ENCODE peak calls at places on chromosomes 6 and 20, in six cellular contexts. I, D, L, Z, A and B are unnamed samples.

GRCh38 chr20:37413023-37413334 is 67.0 kb downstream of the SRC start:
- DNase-seq in I (no peak), D (no peak), L (no peak), Z (no peak), A (no peak), B (no peak)

GRCh38 chr20:57514273-57514751 is 10.6 kb downstream of the CTCFL start:
- DNase-seq in I (peak), D (no peak), L (peak), Z (peak), A (peak), B (no peak)

GRCh38 chr20:1876217-1876921 is 18.8 kb upstream of the SIRPA start:
- DNase-seq in I (no peak), D (no peak), L (no peak), Z (no peak), A (no peak), B (no peak)

GRCh38 chr6:56026461-56027180 is 151.2 kb upstream of the BMP5 start:
- DNase-seq in I (no peak), D (no peak), L (no peak), Z (no peak), A (no peak), B (no peak)

GRCh38 chr6:50608421-50608820 is 104.9 kb upstream of the TFAP2D start:
- DNase-seq in I (no peak), D (no peak), L (no peak), Z (no peak), A (no peak), B (no peak)

GRCh38 chr20:56637576-56637975 is 8.5 kb downstream of the TFAP2C start:
- DNase-seq in I (no peak), D (no peak), L (no peak), Z (no peak), A (no peak), B (no peak)

GRCh38 chr20:31918471-31919105 is 33.3 kb downstream of the PDRG1 start:
- DNase-seq in I (no peak), D (no peak), L (no peak), Z (no peak), A (no peak), B (no peak)

GRCh38 chr6:136747538-136747937 is 44.7 kb downstream of the MAP3K5 start:
- DNase-seq in I (no peak), D (no peak), L (no peak), Z (no peak), A (no peak), B (no peak)

GRCh38 chr20:14860410-14860814 is 523.0 kb upstream of the FLRT3 start:
- DNase-seq in I (no peak), D (no peak), L (no peak), Z (no peak), A (no peak), B (no peak)

GRCh38 chr20:59151820-59152219 is 11.8 kb upstream of the ZNF831 start:
- DNase-seq in I (no peak), D (no peak), L (no peak), Z (no peak), A (no peak), B (no peak)

GRCh38 chr6:111971181-111971829 is 82.6 kb upstream of the CCN6 start:
- DNase-seq in I (peak), D (no peak), L (no peak), Z (no peak), A (no peak), B (no peak)

GRCh38 chr6:72651191-72651590 is 29.3 kb downstream of the KCNQ5 start:
- DNase-seq in I (no peak), D (no peak), L (no peak), Z (no peak), A (no peak), B (no peak)

GRCh38 chr6:8070718-8071117 is 6.5 kb upstream of the BLOC1S5 start:
- DNase-seq in I (no peak), D (no peak), L (no peak), Z (no peak), A (no peak), B (no peak)

GRCh38 chr6:129635396-129636164 is 74.4 kb downstream of the ARHGAP18 start:
- DNase-seq in I (no peak), D (no peak), L (no peak), Z (no peak), A (peak), B (no peak)

GRCh38 chr6:74749211-74750142 is 456.4 kb downstream of the COL12A1 start:
- DNase-seq in I (no peak), D (no peak), L (no peak), Z (no peak), A (no peak), B (peak)

GRCh38 chr6:130624046-130624445 is 203.2 kb upstream of the SMLR1 start:
- DNase-seq in I (no peak), D (no peak), L (no peak), Z (no peak), A (no peak), B (no peak)

GRCh38 chr20:47465335-47466090 is 36.2 kb upstream of the NCOA3 start:
- DNase-seq in I (peak), D (no peak), L (no peak), Z (no peak), A (no peak), B (peak)

GRCh38 chr6:169752074-169752623 is 727 bp downstream of the ERMARD start:
- DNase-seq in I (peak), D (no peak), L (no peak), Z (no peak), A (no peak), B (no peak)

GRCh38 chr20:9808166-9808565 is 30.7 kb downstream of the PAK5 start:
- DNase-seq in I (no peak), D (no peak), L (no peak), Z (no peak), A (no peak), B (no peak)

GRCh38 chr6:75296811-75297779 is 12.5 kb upstream of the TMEM30A start:
- DNase-seq in I (no peak), D (no peak), L (no peak), Z (no peak), A (no peak), B (no peak)

GRCh38 chr20:5608104-5608447 is 142.1 kb upstream of the SHLD1 start:
- DNase-seq in I (no peak), D (no peak), L (no peak), Z (no peak), A (no peak), B (no peak)

GRCh38 chr20:5606347-5606746 is 143.9 kb upstream of the SHLD1 start:
- DNase-seq in I (no peak), D (no peak), L (no peak), Z (no peak), A (no peak), B (no peak)

GRCh38 chr20:5612476-5613291 is 137.5 kb upstream of the SHLD1 start:
- DNase-seq in I (no peak), D (no peak), L (no peak), Z (no peak), A (no peak), B (no peak)

GRCh38 chr20:5614506-5614905 is 135.7 kb upstream of the SHLD1 start:
- DNase-seq in I (no peak), D (no peak), L (no peak), Z (no peak), A (no peak), B (no peak)

GRCh38 chr20:5608448-5609161 is 141.6 kb upstream of the SHLD1 start:
- DNase-seq in I (no peak), D (no peak), L (no peak), Z (no peak), A (no peak), B (no peak)
- H3K4me3 ChIP-seq in I (no peak), D (peak), L (no peak), Z (peak), A (peak), B (peak)

GRCh38 chr20:19936801-19937583 is 80.2 kb upstream of the NAA20 start:
- DNase-seq in I (no peak), D (peak), L (peak), Z (no peak), A (peak), B (peak)
- TF ChIP-seq POLR2A in I (no peak), D (no peak), L (no peak), Z (no peak), A (no peak), B (no peak)

DNA sequence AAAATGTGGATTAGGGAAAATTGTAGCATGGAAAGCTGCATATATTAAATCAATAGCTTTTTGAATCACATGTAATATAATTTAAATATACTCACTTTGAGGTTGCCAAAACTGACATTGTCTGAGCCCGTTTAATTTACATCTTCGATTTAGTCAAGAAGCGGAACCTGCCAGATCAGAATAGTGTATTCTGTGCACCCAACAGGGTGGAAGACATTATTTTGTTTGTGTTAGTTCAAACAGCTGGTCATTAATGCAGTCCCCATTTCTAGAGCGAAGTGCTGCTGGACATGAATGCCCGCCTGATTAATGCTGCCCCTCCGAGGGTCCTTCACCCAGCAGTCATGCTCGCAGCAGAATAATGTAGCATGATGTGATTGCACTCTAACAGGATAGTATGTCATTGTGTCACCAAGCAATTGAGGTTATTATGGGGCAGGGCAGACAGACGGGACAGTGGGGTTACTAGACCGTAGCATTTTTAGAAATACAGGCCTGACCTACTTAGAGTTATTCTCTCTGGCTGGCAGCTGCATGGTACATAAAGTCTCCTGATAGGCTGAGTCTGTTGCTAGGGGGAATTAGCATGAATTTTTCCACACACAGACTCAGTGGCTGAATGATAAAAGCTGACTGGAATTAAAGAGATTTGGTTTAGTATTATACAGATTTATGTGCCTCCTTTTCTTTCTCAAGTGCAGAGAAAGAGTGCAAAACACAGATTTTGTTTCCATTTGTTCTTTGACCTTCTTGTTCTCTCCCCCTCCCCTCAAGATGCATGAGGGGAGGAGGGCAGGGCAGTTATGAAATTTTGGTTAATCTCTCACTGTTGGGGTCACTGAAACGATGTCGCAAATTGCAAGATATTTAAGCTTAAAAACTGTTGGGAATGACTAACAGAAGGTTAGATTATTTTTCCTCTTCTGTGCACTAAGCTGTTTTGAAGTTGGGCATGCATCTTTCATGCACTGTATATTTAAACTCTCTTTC is 147.0 kb downstream of the PRL start:
- DNase-seq in I (no peak), D (no peak), L (peak), Z (no peak), A (peak), B (no peak)
- H3K27ac ChIP-seq in I (no peak), D (no peak), L (peak), Z (peak), A (no peak), B (no peak)

GRCh38 chr20:50138120-50138478 is 15.4 kb downstream of the PEDS1 start:
- DNase-seq in I (peak), D (no peak), L (peak), Z (no peak), A (no peak), B (no peak)

GRCh38 chr20:50133474-50134217 is 19.9 kb downstream of the PEDS1 start:
- DNase-seq in I (peak), D (no peak), L (peak), Z (no peak), A (no peak), B (no peak)

GRCh38 chr20:50138479-50139393 is 14.8 kb downstream of the PEDS1 start:
- DNase-seq in I (peak), D (no peak), L (peak), Z (no peak), A (no peak), B (no peak)

GRCh38 chr20:50140339-50140859 is 13.1 kb downstream of the PEDS1 start:
- DNase-seq in I (no peak), D (no peak), L (no peak), Z (no peak), A (no peak), B (no peak)

DNA sequence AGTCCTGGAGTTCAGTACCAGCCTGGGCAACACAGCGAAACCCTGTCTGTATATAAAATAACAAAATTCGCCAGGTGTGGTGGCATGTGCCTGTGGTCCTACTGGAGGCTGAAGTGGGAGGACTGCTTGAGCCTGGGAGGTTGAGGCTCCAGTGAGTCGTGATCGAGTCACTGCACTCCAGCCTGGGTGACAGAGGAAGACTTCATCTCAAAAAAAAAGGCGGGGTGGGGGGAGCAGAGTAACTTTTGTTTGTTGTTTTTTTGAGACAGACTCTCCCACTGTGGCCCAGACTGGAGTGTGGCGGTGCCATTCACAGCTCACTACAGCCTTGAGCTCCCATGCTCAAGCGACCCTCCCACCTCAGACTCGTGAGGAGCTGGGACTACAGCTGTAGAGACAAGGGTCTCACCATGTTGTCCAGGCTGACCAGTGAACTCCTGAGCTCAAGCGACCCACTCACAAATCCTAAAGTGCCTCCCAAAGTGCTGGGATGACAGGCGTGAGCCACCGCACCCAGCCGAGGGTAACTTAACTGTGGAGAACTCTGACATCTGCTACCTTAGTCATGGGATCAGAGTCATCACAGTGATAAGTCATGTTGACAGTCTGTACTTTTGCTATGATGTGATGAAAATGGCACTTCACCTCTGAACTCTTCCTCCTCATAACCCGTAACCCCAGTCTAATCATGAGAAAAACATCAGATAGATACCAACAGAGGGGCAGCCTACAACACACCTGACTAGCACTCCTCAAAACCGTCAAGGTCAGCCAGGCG is 16.5 kb downstream of the PEDS1 start:
- DNase-seq in I (no peak), D (no peak), L (no peak), Z (no peak), A (no peak), B (no peak)
- H3K4me3 ChIP-seq in I (no peak), D (no peak), L (no peak), Z (no peak), A (no peak), B (no peak)

DNA sequence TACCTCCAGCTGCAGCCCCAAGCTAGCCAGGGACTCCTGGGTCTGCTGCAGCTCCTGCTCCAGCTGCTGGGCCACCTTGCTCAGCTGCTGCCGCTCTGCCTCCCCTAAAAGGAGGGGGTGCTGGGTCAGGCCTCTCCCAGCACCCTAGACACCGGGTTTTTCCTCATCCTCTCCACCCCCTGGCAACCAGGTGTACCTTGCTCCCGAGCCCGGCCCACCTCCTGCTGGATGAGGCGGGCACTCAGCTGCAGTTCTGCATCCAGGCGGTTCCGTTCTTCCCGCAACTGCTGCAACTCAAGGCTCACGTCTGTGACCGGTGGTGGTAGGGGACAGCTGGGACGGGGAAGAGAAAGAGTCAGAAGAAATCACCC is 6.1 kb upstream of the PSORS1C2 start:
- DNase-seq in I (no peak), D (no peak), L (no peak), Z (no peak), A (no peak), B (no peak)
- TF ChIP-seq POLR2A in I (no peak), D (no peak), L (no peak), Z (no peak), A (no peak), B (no peak)

GRCh38 chr6:89874438-89874837 is 19.8 kb upstream of the GJA10 start:
- DNase-seq in I (no peak), D (no peak), L (no peak), Z (no peak), A (no peak), B (no peak)
- H3K27ac ChIP-seq in I (no peak), D (no peak), L (no peak), Z (no peak), A (no peak), B (no peak)

DNA sequence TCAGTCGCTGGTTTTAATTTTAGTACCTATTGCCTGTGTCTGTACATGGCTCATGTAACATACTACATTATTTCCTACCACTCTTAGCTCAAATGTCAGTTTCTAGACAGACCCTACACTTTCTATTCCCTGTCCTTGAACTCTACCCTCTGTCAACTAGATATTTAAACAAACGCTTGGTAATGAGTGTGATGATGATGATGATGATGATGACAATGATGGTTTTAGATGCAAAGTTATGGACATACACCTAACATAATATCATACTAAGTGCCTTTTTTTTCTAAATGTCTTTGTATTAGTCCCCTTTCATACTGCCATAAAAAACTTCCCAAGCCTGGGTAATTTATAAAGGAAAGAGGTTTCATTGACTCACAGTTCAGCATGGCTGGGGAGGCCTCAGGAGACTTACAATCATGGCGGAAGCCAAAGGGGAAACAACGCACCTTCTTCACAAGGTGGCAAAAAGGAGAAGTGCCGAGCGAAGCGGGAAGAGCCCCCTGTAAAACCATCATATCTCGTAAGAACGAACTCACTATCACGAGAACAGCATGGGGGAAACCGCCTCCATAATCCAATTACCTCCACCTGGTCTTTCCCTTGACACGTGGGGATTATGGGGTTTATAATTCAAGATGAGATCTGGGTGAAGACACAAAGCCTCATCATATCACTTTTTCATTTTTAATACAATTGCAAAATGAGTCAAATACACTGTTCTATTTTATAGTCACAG is 87.1 kb downstream of the IBTK start:
- DNase-seq in I (no peak), D (no peak), L (no peak), Z (no peak), A (no peak), B (no peak)
- H3K4me3 ChIP-seq in I (no peak), D (no peak), L (no peak), Z (no peak), A (no peak), B (no peak)

GRCh38 chr20:50388733-50389436 is 121.3 kb upstream of the PTPN1 start:
- DNase-seq in I (no peak), D (no peak), L (no peak), Z (no peak), A (no peak), B (no peak)

GRCh38 chr20:50390685-50391443 is 119.3 kb upstream of the PTPN1 start:
- DNase-seq in I (peak), D (no peak), L (no peak), Z (no peak), A (no peak), B (no peak)

GRCh38 chr20:50387996-50388332 is 122.2 kb upstream of the PTPN1 start:
- DNase-seq in I (no peak), D (no peak), L (no peak), Z (no peak), A (no peak), B (no peak)

GRCh38 chr20:50389808-50390684 is 120.1 kb upstream of the PTPN1 start:
- DNase-seq in I (no peak), D (no peak), L (peak), Z (no peak), A (no peak), B (no peak)

GRCh38 chr20:50389437-50389807 is 120.8 kb upstream of the PTPN1 start:
- DNase-seq in I (peak), D (no peak), L (peak), Z (no peak), A (peak), B (peak)
- TF ChIP-seq POLR2A in I (no peak), D (no peak), L (no peak), Z (no peak), A (no peak), B (no peak)

GRCh38 chr6:16322666-16323312 is 84.4 kb downstream of the GMPR start:
- DNase-seq in I (peak), D (peak), L (peak), Z (no peak), A (peak), B (peak)

GRCh38 chr6:16324622-16325225 is 86.3 kb downstream of the GMPR start:
- DNase-seq in I (no peak), D (no peak), L (no peak), Z (no peak), A (no peak), B (no peak)

GRCh38 chr6:16321826-16322225 is 83.4 kb downstream of the GMPR start:
- DNase-seq in I (no peak), D (no peak), L (no peak), Z (no peak), A (no peak), B (no peak)

GRCh38 chr6:16326531-16326930 is 88.1 kb downstream of the GMPR start:
- DNase-seq in I (no peak), D (no peak), L (no peak), Z (no peak), A (no peak), B (peak)

GRCh38 chr6:16324184-16324583 is 85.8 kb downstream of the GMPR start:
- DNase-seq in I (peak), D (no peak), L (no peak), Z (no peak), A (no peak), B (no peak)
- H3K27ac ChIP-seq in I (peak), D (peak), L (no peak), Z (no peak), A (no peak), B (no peak)